ENCODE peak calls at places on chromosomes 6 and 20, in seven cellular contexts. O is fibroblast of mammary gland, P is AG04450, D is breast epithelium, Z is tibial nerve, L is H1, Q is astrocyte. T is an unnamed sample.

GRCh38 chr6:108294297-108294786 is 512 bp upstream of the AFG1L start:
- DNase-seq in D (no peak), P (no peak), L (no peak), Q (no peak), Z (no peak), O (no peak), T (no peak)

GRCh38 chr6:25971187-25971811 is 8.7 kb downstream of the TRIM38 start:
- DNase-seq in Z (no peak), Q (peak; percentile 95), L (no peak), D (no peak), P (peak; percentile 59), O (peak; percentile 93), T (no peak)

GRCh38 chr20:19823971-19824370 is 65.9 kb downstream of the RIN2 start:
- DNase-seq in Q (no peak), Z (no peak), L (no peak), P (no peak), O (no peak), D (no peak), T (no peak)

GRCh38 chr20:51014797-51015722 is 7.8 kb downstream of the KCNG1 start:
- DNase-seq in Z (no peak), Q (peak; percentile 30), L (peak; percentile 93), O (peak; percentile 69), D (no peak), P (no peak), T (no peak)

GRCh38 chr6:146422789-146423188 is 120.8 kb upstream of the RAB32 start:
- DNase-seq in Z (no peak), L (no peak), D (no peak), P (no peak), Q (no peak), O (no peak), T (no peak)

GRCh38 chr6:148492654-148493290 is 150.1 kb downstream of the SASH1 start:
- DNase-seq in Q (no peak), L (no peak), O (peak; percentile 79), D (no peak), P (no peak), Z (no peak), T (no peak)

GRCh38 chr20:9572690-9573089 is 58.3 kb downstream of the LAMP5 start:
- DNase-seq in L (no peak), P (no peak), O (no peak), Q (no peak), Z (no peak), D (no peak), T (no peak)

GRCh38 chr6:132236744-132237143 is 164.5 kb downstream of the MOXD1 start:
- DNase-seq in P (no peak), D (no peak), L (no peak), O (peak; percentile 28), Q (peak; percentile 50), Z (no peak), T (no peak)

GRCh38 chr6:83884523-83884922 is 25.0 kb downstream of the CYB5R4 start:
- DNase-seq in Z (no peak), D (no peak), L (no peak), P (no peak), Q (peak; percentile 26), O (peak; percentile 63), T (no peak)

GRCh38 chr6:106026748-106027147 is 59.4 kb upstream of the PRDM1 start:
- DNase-seq in D (no peak), L (no peak), P (no peak), O (peak; percentile 35), Q (peak; percentile 17), Z (no peak), T (no peak)

GRCh38 chr6:42281570-42281969 is 63.9 kb upstream of the MRPS10 start:
- DNase-seq in Z (no peak), O (no peak), P (no peak), D (no peak), Q (no peak), L (no peak), T (no peak)

GRCh38 chr6:658244-658643 is 1.3 kb upstream of the HUS1B start:
- DNase-seq in D (no peak), P (peak; percentile 15), Q (peak; percentile 94), L (no peak), Z (no peak), O (peak; percentile 30), T (no peak)

GRCh38 chr20:46423882-46424482 is 17.6 kb upstream of the ELMO2 start:
- DNase-seq in D (no peak), P (no peak), L (no peak), O (no peak), Q (no peak), Z (no peak), T (no peak)

GRCh38 chr20:17757496-17757895 is 57.7 kb downstream of the BANF2 start:
- DNase-seq in Z (no peak), P (no peak), Q (no peak), L (no peak), O (no peak), D (no peak), T (no peak)

GRCh38 chr6:133613231-133613630 is 275.7 kb upstream of the TCF21 start:
- DNase-seq in Q (no peak), D (no peak), L (no peak), P (no peak), Z (no peak), O (no peak), T (no peak)

GRCh38 chr6:136890194-136890558 is 31.9 kb upstream of the SLC35D3 start:
- DNase-seq in Q (no peak), Z (no peak), D (no peak), O (no peak), L (no peak), P (no peak), T (no peak)

GRCh38 chr6:164167873-164168405 is 753.4 kb downstream of the QKI start:
- DNase-seq in Z (no peak), D (no peak), O (no peak), Q (no peak), L (no peak), P (no peak), T (no peak)

GRCh38 chr6:125947581-125947980 is 9.0 kb upstream of the HINT3 start:
- DNase-seq in L (no peak), Q (peak; percentile 64), P (no peak), Z (no peak), O (peak; percentile 51), D (no peak), T (no peak)

GRCh38 chr6:28511628-28512300 is 3.8 kb downstream of the GPX6 start:
- DNase-seq in O (no peak), Z (no peak), P (no peak), L (no peak), D (no peak), Q (no peak), T (no peak)

GRCh38 chr20:9635756-9636155 is 121.4 kb downstream of the LAMP5 start:
- DNase-seq in P (no peak), D (no peak), Q (no peak), L (no peak), Z (no peak), O (peak; percentile 7), T (no peak)

GRCh38 chr6:74249658-74250057 is 553.7 kb downstream of the CD109 start:
- DNase-seq in Q (peak; percentile 85), P (peak; percentile 74), O (peak; percentile 52), Z (no peak), D (no peak), L (no peak), T (no peak)

GRCh38 chr6:160996316-160996715 is 4.7 kb downstream of the MAP3K4 start:
- DNase-seq in P (no peak), Q (peak; percentile 27), Z (no peak), O (no peak), D (no peak), L (no peak), T (no peak)

GRCh38 chr6:21922086-21922485 is 328.5 kb downstream of the SOX4 start:
- DNase-seq in Q (peak; percentile 84), Z (no peak), D (no peak), O (no peak), L (no peak), P (no peak), T (no peak)

GRCh38 chr6:83849610-83850009 is 3.5 kb upstream of the RIPPLY2 start:
- DNase-seq in O (no peak), D (no peak), Q (no peak), L (no peak), Z (no peak), P (no peak), T (no peak)

GRCh38 chr6:22392711-22393110 is 95.9 kb upstream of the PRL start:
- DNase-seq in Z (no peak), O (peak; percentile 71), P (no peak), L (no peak), D (no peak), Q (peak; percentile 34), T (no peak)

GRCh38 chr6:28988536-28989415 is 16.3 kb downstream of the ZNF311 start:
- DNase-seq in P (no peak), O (peak; percentile 83), L (peak; percentile 98), Q (peak; percentile 38), Z (no peak), D (no peak), T (peak; percentile 53)

GRCh38 chr6:87825865-87826264 is 123.8 kb upstream of the AKIRIN2 start:
- DNase-seq in Z (no peak), O (no peak), P (no peak), Q (no peak), L (no peak), D (no peak), T (no peak)

GRCh38 chr20:8128291-8129046 is 3.6 kb upstream of the PLCB1 start:
- DNase-seq in Z (no peak), P (no peak), O (no peak), L (no peak), Q (no peak), D (no peak), T (no peak)

GRCh38 chr20:50226093-50226974 is 35.7 kb downstream of the CEBPB start:
- DNase-seq in Q (peak; percentile 58), D (no peak), O (peak; percentile 69), L (no peak), Z (peak; percentile 41), P (no peak), T (no peak)

GRCh38 chr20:45174434-45175364 is at the start of gene PI3:
- DNase-seq in D (peak; percentile 55), P (no peak), Q (peak; percentile 2), Z (no peak), L (no peak), O (peak; percentile 37), T (no peak)

GRCh38 chr6:48844696-48845095 is 618.4 kb downstream of the MMUT start:
- DNase-seq in L (no peak), P (no peak), Z (no peak), Q (no peak), O (no peak), D (no peak), T (no peak)
- TF ChIP-seq CTCF in L (no peak), P (no peak), Z (no peak), Q (no peak), O (no peak), D (no peak), T (no peak)

GRCh38 chr6:169805242-169805838 is 53.9 kb downstream of the ERMARD start:
- DNase-seq in O (no peak), Q (no peak), Z (no peak), D (no peak), P (no peak), L (peak; percentile 16), T (no peak)
- TF ChIP-seq CTCF in O (no peak), Q (no peak), Z (no peak), D (no peak), P (no peak), L (no peak), T (no peak)

GRCh38 chr6:53244532-53244931 is 95.9 kb upstream of the GCM1 start:
- DNase-seq in Q (no peak), Z (no peak), L (no peak), D (no peak), P (no peak), O (no peak), T (no peak)
- TF ChIP-seq CTCF in Q (no peak), Z (no peak), L (no peak), D (no peak), P (no peak), O (no peak), T (no peak)

GRCh38 chr20:53413188-53413631 is 180.4 kb downstream of the ZNF217 start:
- DNase-seq in Q (no peak), Z (no peak), D (no peak), L (peak; percentile 86), O (no peak), P (no peak), T (peak; percentile 43)
- TF ChIP-seq CTCF in Q (no peak), Z (peak; percentile 44), D (no peak), L (peak; percentile 69), O (no peak), P (no peak), T (no peak)